ENCODE peak calls at places on chromosomes 4 and X, in seven cellular contexts. One of them, this sample, is unnamed. For H3K4me1, the result is how much of the 10 kb centered on the place peaks cover.

GRCh38 chr4:20625460-20625859 is 74.8 kb upstream of the PACRGL start:
- DNase-seq in cardiac muscle cell: no peak
- DNase-seq in endodermal cell: no peak
- DNase-seq in CD8-positive, alpha-beta T cell: no peak
- DNase-seq in H9: no peak
- DNase-seq in SK-N-SH: no peak
- DNase-seq in stomach: no peak
- DNase-seq in this sample: no peak

GRCh38 chr4:1407657-1408333 is 1.6 kb upstream of the NKX1-1 start:
- DNase-seq in CD8-positive, alpha-beta T cell: no peak
- DNase-seq in endodermal cell: peak
- DNase-seq in cardiac muscle cell: no peak
- DNase-seq in SK-N-SH: peak
- DNase-seq in stomach: no peak
- DNase-seq in H9: peak
- DNase-seq in this sample: no peak

GRCh38 chrX:38600089-38600755 is 38.9 kb downstream of the TSPAN7 start:
- DNase-seq in cardiac muscle cell: no peak
- DNase-seq in endodermal cell: no peak
- DNase-seq in stomach: no peak
- DNase-seq in SK-N-SH: no peak
- DNase-seq in CD8-positive, alpha-beta T cell: no peak
- DNase-seq in H9: no peak
- DNase-seq in this sample: no peak

GRCh38 chr4:79865253-79865652 is 207.8 kb downstream of the ANTXR2 start:
- DNase-seq in cardiac muscle cell: peak
- DNase-seq in CD8-positive, alpha-beta T cell: no peak
- DNase-seq in SK-N-SH: no peak
- DNase-seq in H9: no peak
- DNase-seq in endodermal cell: no peak
- DNase-seq in stomach: no peak
- DNase-seq in this sample: no peak

GRCh38 chrX:86023806-86024205 is 23.6 kb downstream of the CHM start:
- DNase-seq in cardiac muscle cell: no peak
- DNase-seq in CD8-positive, alpha-beta T cell: no peak
- DNase-seq in SK-N-SH: no peak
- DNase-seq in endodermal cell: no peak
- DNase-seq in H9: no peak
- DNase-seq in stomach: no peak
- DNase-seq in this sample: no peak

GRCh38 chr4:40214038-40214437 is 17.2 kb downstream of the RHOH start:
- DNase-seq in cardiac muscle cell: no peak
- DNase-seq in H9: no peak
- DNase-seq in stomach: no peak
- DNase-seq in SK-N-SH: no peak
- DNase-seq in endodermal cell: no peak
- DNase-seq in CD8-positive, alpha-beta T cell: peak
- DNase-seq in this sample: no peak

GRCh38 chr4:168558587-168558986 is 61.7 kb downstream of the PALLD start:
- DNase-seq in stomach: no peak
- DNase-seq in SK-N-SH: no peak
- DNase-seq in cardiac muscle cell: peak
- DNase-seq in H9: no peak
- DNase-seq in CD8-positive, alpha-beta T cell: no peak
- DNase-seq in endodermal cell: no peak
- DNase-seq in this sample: no peak

GRCh38 chr4:89259435-89260028 is 48.1 kb downstream of the GPRIN3 start:
- DNase-seq in CD8-positive, alpha-beta T cell: no peak
- DNase-seq in stomach: no peak
- DNase-seq in SK-N-SH: no peak
- DNase-seq in cardiac muscle cell: no peak
- DNase-seq in endodermal cell: no peak
- DNase-seq in H9: no peak
- DNase-seq in this sample: no peak

GRCh38 chr4:7389719-7390118 is 45.0 kb downstream of the PSAPL1 start:
- DNase-seq in SK-N-SH: peak
- DNase-seq in endodermal cell: peak
- DNase-seq in CD8-positive, alpha-beta T cell: no peak
- DNase-seq in cardiac muscle cell: no peak
- DNase-seq in stomach: peak
- DNase-seq in H9: peak
- DNase-seq in this sample: peak

DNA sequence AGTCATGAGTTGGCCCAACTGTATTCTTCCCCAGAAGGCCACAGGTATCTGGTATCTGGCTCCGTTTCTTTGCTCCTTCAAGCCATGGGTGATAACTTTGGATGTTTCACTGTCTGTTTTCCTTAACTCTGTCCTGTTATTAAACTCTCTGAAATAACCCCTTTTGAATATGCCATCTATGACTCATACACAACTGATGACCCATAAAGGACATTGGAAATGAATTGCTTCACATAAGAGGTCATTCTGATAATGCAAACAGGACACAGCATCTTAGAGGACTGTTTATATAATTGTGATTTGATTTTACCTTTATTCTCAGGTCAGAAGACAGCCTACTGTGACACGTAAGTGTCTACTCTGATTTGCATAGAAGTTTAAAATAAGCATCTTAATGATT is 227.7 kb downstream of the VEGFC start:
- DNase-seq in stomach: no peak
- DNase-seq in endodermal cell: no peak
- DNase-seq in cardiac muscle cell: no peak
- DNase-seq in H9: no peak
- DNase-seq in CD8-positive, alpha-beta T cell: no peak
- DNase-seq in SK-N-SH: no peak
- DNase-seq in this sample: no peak
- H3K4me1 ChIP-seq in stomach: under half
- H3K4me1 ChIP-seq in endodermal cell: under half
- H3K4me1 ChIP-seq in cardiac muscle cell: under half
- H3K4me1 ChIP-seq in H9: under half
- H3K4me1 ChIP-seq in CD8-positive, alpha-beta T cell: under half
- H3K4me1 ChIP-seq in SK-N-SH: under half
- H3K4me1 ChIP-seq in this sample: under half

GRCh38 chr4:77629885-77630284 is 24.3 kb downstream of the CXCL13 start:
- DNase-seq in stomach: no peak
- DNase-seq in SK-N-SH: no peak
- DNase-seq in CD8-positive, alpha-beta T cell: no peak
- DNase-seq in endodermal cell: no peak
- DNase-seq in H9: no peak
- DNase-seq in cardiac muscle cell: no peak
- DNase-seq in this sample: no peak

GRCh38 chr4:77636902-77637301 is 31.3 kb downstream of the CXCL13 start:
- DNase-seq in stomach: peak
- DNase-seq in SK-N-SH: no peak
- DNase-seq in endodermal cell: no peak
- DNase-seq in CD8-positive, alpha-beta T cell: no peak
- DNase-seq in H9: no peak
- DNase-seq in cardiac muscle cell: peak
- DNase-seq in this sample: no peak

GRCh38 chr4:77635246-77635645 is 29.6 kb downstream of the CXCL13 start:
- DNase-seq in H9: no peak
- DNase-seq in stomach: no peak
- DNase-seq in CD8-positive, alpha-beta T cell: no peak
- DNase-seq in endodermal cell: no peak
- DNase-seq in cardiac muscle cell: no peak
- DNase-seq in SK-N-SH: no peak
- DNase-seq in this sample: no peak

GRCh38 chr4:77634132-77634785 is 28.6 kb downstream of the CXCL13 start:
- DNase-seq in cardiac muscle cell: no peak
- DNase-seq in H9: no peak
- DNase-seq in stomach: no peak
- DNase-seq in CD8-positive, alpha-beta T cell: no peak
- DNase-seq in endodermal cell: no peak
- DNase-seq in SK-N-SH: no peak
- DNase-seq in this sample: no peak

GRCh38 chr4:77631276-77631675 is 25.7 kb downstream of the CXCL13 start:
- DNase-seq in endodermal cell: no peak
- DNase-seq in CD8-positive, alpha-beta T cell: no peak
- DNase-seq in SK-N-SH: no peak
- DNase-seq in stomach: no peak
- DNase-seq in cardiac muscle cell: no peak
- DNase-seq in H9: no peak
- DNase-seq in this sample: no peak
- H3K4me1 ChIP-seq in endodermal cell: under half
- H3K4me1 ChIP-seq in CD8-positive, alpha-beta T cell: under half
- H3K4me1 ChIP-seq in SK-N-SH: under half
- H3K4me1 ChIP-seq in stomach: under half
- H3K4me1 ChIP-seq in cardiac muscle cell: under half
- H3K4me1 ChIP-seq in H9: under half
- H3K4me1 ChIP-seq in this sample: under half

GRCh38 chrX:46715521-46715920 is 43.4 kb downstream of the SLC9A7 start:
- DNase-seq in stomach: no peak
- DNase-seq in SK-N-SH: no peak
- DNase-seq in endodermal cell: no peak
- DNase-seq in H9: no peak
- DNase-seq in cardiac muscle cell: no peak
- DNase-seq in CD8-positive, alpha-beta T cell: no peak
- DNase-seq in this sample: no peak

GRCh38 chrX:46710927-46711623 is 47.8 kb downstream of the SLC9A7 start:
- DNase-seq in CD8-positive, alpha-beta T cell: no peak
- DNase-seq in H9: no peak
- DNase-seq in cardiac muscle cell: no peak
- DNase-seq in stomach: no peak
- DNase-seq in endodermal cell: no peak
- DNase-seq in SK-N-SH: peak
- DNase-seq in this sample: no peak

GRCh38 chrX:46710425-46710824 is 48.5 kb downstream of the SLC9A7 start:
- DNase-seq in stomach: no peak
- DNase-seq in endodermal cell: no peak
- DNase-seq in CD8-positive, alpha-beta T cell: no peak
- DNase-seq in cardiac muscle cell: peak
- DNase-seq in SK-N-SH: no peak
- DNase-seq in H9: no peak
- DNase-seq in this sample: no peak

GRCh38 chrX:46713672-46714487 is 45.0 kb downstream of the SLC9A7 start:
- DNase-seq in endodermal cell: no peak
- DNase-seq in SK-N-SH: no peak
- DNase-seq in H9: no peak
- DNase-seq in CD8-positive, alpha-beta T cell: no peak
- DNase-seq in stomach: no peak
- DNase-seq in cardiac muscle cell: peak
- DNase-seq in this sample: no peak

GRCh38 chrX:46712733-46713132 is 46.2 kb downstream of the SLC9A7 start:
- DNase-seq in CD8-positive, alpha-beta T cell: no peak
- DNase-seq in endodermal cell: no peak
- DNase-seq in H9: no peak
- DNase-seq in SK-N-SH: no peak
- DNase-seq in stomach: no peak
- DNase-seq in cardiac muscle cell: no peak
- DNase-seq in this sample: no peak
- H3K4me1 ChIP-seq in CD8-positive, alpha-beta T cell: under half
- H3K4me1 ChIP-seq in endodermal cell: under half
- H3K4me1 ChIP-seq in H9: under half
- H3K4me1 ChIP-seq in SK-N-SH: under half
- H3K4me1 ChIP-seq in stomach: under half
- H3K4me1 ChIP-seq in cardiac muscle cell: under half
- H3K4me1 ChIP-seq in this sample: under half

GRCh38 chr4:184409502-184409901 is 64.8 kb downstream of the IRF2 start:
- DNase-seq in endodermal cell: no peak
- DNase-seq in stomach: no peak
- DNase-seq in CD8-positive, alpha-beta T cell: no peak
- DNase-seq in SK-N-SH: no peak
- DNase-seq in cardiac muscle cell: no peak
- DNase-seq in H9: no peak
- DNase-seq in this sample: no peak
- H3K4me1 ChIP-seq in endodermal cell: under half
- H3K4me1 ChIP-seq in stomach: under half
- H3K4me1 ChIP-seq in CD8-positive, alpha-beta T cell: under half
- H3K4me1 ChIP-seq in SK-N-SH: under half
- H3K4me1 ChIP-seq in cardiac muscle cell: under half
- H3K4me1 ChIP-seq in H9: under half
- H3K4me1 ChIP-seq in this sample: under half

DNA sequence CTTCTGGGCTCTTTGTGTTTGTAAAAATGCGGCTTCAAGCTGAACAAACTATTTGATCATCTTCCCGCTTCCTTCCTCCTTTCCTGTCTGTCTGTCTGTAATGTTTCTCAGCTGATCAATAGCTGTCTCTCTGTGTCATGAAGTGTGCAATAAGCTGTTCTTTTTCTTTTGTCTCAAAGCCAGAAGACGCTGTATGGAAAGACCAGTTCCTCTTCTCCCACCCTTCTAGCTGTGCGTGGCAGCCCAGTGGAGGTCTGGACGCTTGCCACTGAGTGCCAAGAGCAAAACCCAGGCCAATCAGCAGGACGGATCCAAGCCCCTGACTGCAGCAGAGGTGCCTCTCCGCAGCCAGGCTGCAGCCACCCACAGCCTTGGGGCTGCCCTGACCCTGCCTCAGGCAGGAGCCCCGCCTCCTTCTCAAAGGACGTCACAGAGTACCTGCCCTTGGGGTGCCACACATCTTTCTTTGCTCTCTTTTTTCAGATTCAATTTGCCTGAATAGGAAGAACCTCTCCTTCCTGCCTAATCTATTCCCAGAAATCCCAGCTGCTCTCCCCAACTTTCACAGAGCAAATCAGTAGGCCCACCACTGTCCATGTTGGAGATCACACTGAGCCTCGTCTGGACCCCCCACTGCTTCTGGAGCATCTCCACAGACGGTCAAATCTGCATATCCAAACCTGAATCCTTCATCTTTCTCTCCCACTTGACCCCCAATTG is 59.1 kb downstream of the MAML3 start:
- DNase-seq in CD8-positive, alpha-beta T cell: peak
- DNase-seq in cardiac muscle cell: no peak
- DNase-seq in endodermal cell: peak
- DNase-seq in stomach: peak
- DNase-seq in H9: peak
- DNase-seq in SK-N-SH: peak
- DNase-seq in this sample: peak
- H3K4me1 ChIP-seq in CD8-positive, alpha-beta T cell: under half
- H3K4me1 ChIP-seq in cardiac muscle cell: half or more
- H3K4me1 ChIP-seq in endodermal cell: under half
- H3K4me1 ChIP-seq in stomach: half or more
- H3K4me1 ChIP-seq in H9: under half
- H3K4me1 ChIP-seq in SK-N-SH: half or more
- H3K4me1 ChIP-seq in this sample: under half

This sample was measured in pancreas.